ENCODE peak calls at places on chromosomes 2 and 18, in seven cellular contexts. G is hepatocyte, P is fibroblast of lung, I is PC-9, Y is transverse colon, J is A549, V is psoas muscle. X is an unnamed sample.

GRCh38 chr18:47418746-47419145 is 167.3 kb upstream of the SKOR2 start:
- DNase-seq in I (no peak), V (no peak), G (peak), Y (no peak), P (peak), J (no peak), X (peak)

GRCh38 chr18:34121157-34121807 is 103.4 kb downstream of the NOL4 start:
- DNase-seq in Y (no peak), G (peak), P (peak), V (no peak), J (no peak), I (peak), X (no peak)

GRCh38 chr2:174683392-174683759 is 80.9 kb downstream of the CHRNA1 start:
- DNase-seq in Y (no peak), P (peak), J (peak), I (no peak), V (no peak), G (peak), X (no peak)

GRCh38 chr18:49016648-49017539 is 66.1 kb upstream of the SMAD7 start:
- DNase-seq in Y (peak), I (peak), P (peak), V (peak), J (peak), G (peak), X (peak)

GRCh38 chr18:48165104-48165866 is 234.8 kb upstream of the SMAD2 start:
- DNase-seq in J (no peak), V (no peak), P (no peak), I (no peak), Y (peak), G (no peak), X (peak)

GRCh38 chr2:181781082-181781786 is 100.9 kb upstream of the NEUROD1 start:
- DNase-seq in V (no peak), I (no peak), Y (peak), P (no peak), J (peak), G (no peak), X (no peak)

GRCh38 chr18:48168861-48169260 is 238.4 kb upstream of the SMAD2 start:
- DNase-seq in V (no peak), P (no peak), Y (no peak), G (no peak), I (no peak), J (no peak), X (peak)

GRCh38 chr18:36505701-36506100 is 208.2 kb downstream of the FHOD3 start:
- DNase-seq in V (no peak), P (no peak), Y (no peak), J (no peak), I (no peak), G (no peak), X (no peak)

GRCh38 chr2:11168488-11168887 is 13.2 kb downstream of the SLC66A3 start:
- DNase-seq in G (no peak), Y (no peak), V (no peak), J (no peak), I (no peak), P (no peak), X (no peak)

GRCh38 chr2:88656690-88657089 is 29.4 kb upstream of the EIF2AK3 start:
- DNase-seq in V (no peak), I (no peak), J (no peak), P (peak), Y (no peak), G (peak), X (peak)

GRCh38 chr2:96123936-96124335 is 7.6 kb upstream of the ADRA2B start:
- DNase-seq in I (no peak), G (no peak), J (no peak), Y (no peak), P (no peak), V (peak), X (no peak)

GRCh38 chr2:44268259-44268649 is 7.0 kb upstream of the SLC3A1 start:
- DNase-seq in J (peak), V (no peak), G (no peak), Y (no peak), P (peak), I (peak), X (no peak)

GRCh38 chr18:49548266-49548665 is 13.6 kb upstream of the LIPG start:
- DNase-seq in P (peak), I (peak), Y (no peak), V (no peak), G (peak), J (peak), X (no peak)

GRCh38 chr2:63755980-63756379 is 85.7 kb upstream of the UGP2 start:
- DNase-seq in J (no peak), P (peak), Y (no peak), G (no peak), V (no peak), I (no peak), X (no peak)

GRCh38 chr2:181077128-181077709 is 96.8 kb downstream of the UBE2E3 start:
- DNase-seq in J (peak), Y (no peak), V (no peak), P (peak), I (no peak), G (peak), X (no peak)

GRCh38 chr18:49913221-49913620 is 99.9 kb upstream of the ACAA2 start:
- DNase-seq in J (no peak), Y (no peak), P (no peak), I (no peak), G (no peak), V (no peak), X (no peak)

GRCh38 chr2:84495539-84496146 is 20.7 kb upstream of the DNAH6 start:
- DNase-seq in I (no peak), G (peak), P (peak), Y (no peak), V (no peak), J (peak), X (no peak)

GRCh38 chr2:224562831-224563230 is 22.3 kb downstream of the CUL3 start:
- DNase-seq in P (no peak), I (no peak), G (no peak), V (no peak), J (no peak), Y (no peak), X (no peak)

GRCh38 chr18:36813753-36814130 is 15.1 kb downstream of the TPGS2 start:
- DNase-seq in V (no peak), G (no peak), Y (no peak), P (no peak), I (no peak), J (no peak), X (no peak)

GRCh38 chr2:37797081-37797480 is 125.6 kb upstream of the CDC42EP3 start:
- DNase-seq in V (no peak), J (no peak), Y (no peak), P (peak), G (no peak), I (no peak), X (no peak)

GRCh38 chr18:25278415-25278814 is 73.6 kb downstream of the ZNF521 start:
- DNase-seq in G (no peak), Y (no peak), V (no peak), I (no peak), J (no peak), P (peak), X (no peak)

GRCh38 chr2:63023444-63023843 is 27.2 kb upstream of the OTX1 start:
- DNase-seq in J (peak), P (peak), V (no peak), Y (no peak), I (no peak), G (peak), X (no peak)

GRCh38 chr2:45127891-45128290 is 118.6 kb upstream of the SIX2 start:
- DNase-seq in I (no peak), P (no peak), Y (no peak), V (no peak), G (no peak), J (no peak), X (no peak)

GRCh38 chr2:122749347-122749850 is 993.9 kb downstream of the TSN start:
- DNase-seq in Y (no peak), I (no peak), P (no peak), J (no peak), G (no peak), V (no peak), X (no peak)

GRCh38 chr2:33785201-33786106 is 186.4 kb upstream of the FAM98A start:
- DNase-seq in I (no peak), P (peak), V (no peak), G (no peak), Y (no peak), J (no peak), X (no peak)

GRCh38 chr2:196252408-196253114 is 81.2 kb upstream of the STK17B start:
- DNase-seq in V (no peak), I (no peak), Y (no peak), G (no peak), J (no peak), P (peak), X (no peak)

GRCh38 chr2:154914606-154915005 is 216.1 kb downstream of the KCNJ3 start:
- DNase-seq in I (no peak), Y (no peak), V (no peak), P (no peak), J (no peak), G (peak), X (no peak)

GRCh38 chr2:575030-575727 is 102.0 kb downstream of the TMEM18 start:
- DNase-seq in J (no peak), P (no peak), G (no peak), I (no peak), V (no peak), Y (no peak), X (no peak)

GRCh38 chr2:219269362-219270054 is 9.7 kb upstream of the DNAJB2 start:
- DNase-seq in G (peak), J (no peak), V (no peak), P (no peak), Y (peak), I (no peak), X (peak)

GRCh38 chr2:70747284-70747683 is 20.7 kb downstream of the ADD2 start:
- DNase-seq in J (no peak), P (no peak), G (no peak), Y (no peak), I (no peak), V (no peak), X (no peak)

GRCh38 chr2:151851761-151852160 is 23.5 kb upstream of the ARL5A start:
- DNase-seq in J (no peak), V (no peak), G (no peak), Y (no peak), I (peak), P (peak), X (no peak)

GRCh38 chr2:230643576-230644291 is 68.9 kb upstream of the CAB39 start:
- DNase-seq in I (no peak), V (no peak), G (no peak), Y (no peak), J (no peak), P (no peak), X (peak)

GRCh38 chr2:144357623-144358400 is 162.1 kb downstream of the ZEB2 start:
- DNase-seq in I (peak), P (peak), Y (no peak), V (no peak), G (peak), J (peak), X (no peak)

GRCh38 chr2:233563663-233564430 is 2.7 kb downstream of the USP40 start:
- DNase-seq in P (peak), Y (no peak), I (no peak), V (no peak), J (no peak), G (no peak), X (peak)

GRCh38 chr18:48052845-48053244 is 122.4 kb upstream of the SMAD2 start:
- DNase-seq in I (no peak), G (no peak), J (no peak), Y (no peak), P (no peak), V (no peak), X (no peak)

GRCh38 chr2:235009081-235009480 is 57.3 kb downstream of the SH3BP4 start:
- DNase-seq in G (no peak), J (no peak), Y (no peak), V (peak), P (no peak), I (no peak), X (no peak)

GRCh38 chr18:25190468-25190867 is 161.5 kb downstream of the ZNF521 start:
- DNase-seq in I (no peak), Y (no peak), V (no peak), J (no peak), P (no peak), G (no peak), X (no peak)

GRCh38 chr2:170822885-170823799 is 6.5 kb downstream of the GAD1 start:
- DNase-seq in P (no peak), J (no peak), Y (no peak), G (no peak), V (no peak), I (no peak), X (no peak)

GRCh38 chr2:170821631-170822291 is 5.1 kb downstream of the GAD1 start:
- DNase-seq in V (no peak), J (no peak), Y (no peak), G (no peak), I (no peak), P (no peak), X (no peak)

GRCh38 chr2:170824526-170825015 is 7.9 kb downstream of the GAD1 start:
- DNase-seq in J (no peak), P (no peak), I (no peak), V (no peak), G (no peak), Y (no peak), X (peak)

GRCh38 chr2:170822292-170822884 is 5.7 kb downstream of the GAD1 start:
- DNase-seq in Y (no peak), V (no peak), J (peak), P (no peak), I (no peak), G (no peak), X (no peak)

DNA sequence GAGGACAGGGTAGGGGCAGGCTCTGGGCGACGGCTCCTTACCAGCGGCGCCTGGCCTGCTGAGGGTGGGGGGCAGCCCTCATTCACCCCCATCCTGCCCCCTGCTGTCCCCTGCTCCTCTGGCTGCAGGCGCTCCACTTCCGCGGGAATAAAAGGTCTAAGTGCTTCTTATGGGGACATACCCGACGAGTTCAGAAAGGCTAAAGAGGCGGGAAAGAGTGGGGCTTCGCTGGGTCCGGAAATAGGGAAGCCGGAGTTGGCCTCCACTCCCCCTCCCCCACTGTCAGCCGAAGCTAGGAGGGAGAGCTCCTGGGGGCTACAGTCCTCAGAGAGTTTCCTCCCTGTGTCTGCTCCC is 7.1 kb downstream of the GAD1 start:
- DNase-seq in I (no peak), J (no peak), G (no peak), V (no peak), P (no peak), Y (no peak), X (no peak)
- H3K4me3 ChIP-seq in I (no peak), J (no peak), G (no peak), V (peak), P (no peak), Y (no peak), X (no peak)

DNA sequence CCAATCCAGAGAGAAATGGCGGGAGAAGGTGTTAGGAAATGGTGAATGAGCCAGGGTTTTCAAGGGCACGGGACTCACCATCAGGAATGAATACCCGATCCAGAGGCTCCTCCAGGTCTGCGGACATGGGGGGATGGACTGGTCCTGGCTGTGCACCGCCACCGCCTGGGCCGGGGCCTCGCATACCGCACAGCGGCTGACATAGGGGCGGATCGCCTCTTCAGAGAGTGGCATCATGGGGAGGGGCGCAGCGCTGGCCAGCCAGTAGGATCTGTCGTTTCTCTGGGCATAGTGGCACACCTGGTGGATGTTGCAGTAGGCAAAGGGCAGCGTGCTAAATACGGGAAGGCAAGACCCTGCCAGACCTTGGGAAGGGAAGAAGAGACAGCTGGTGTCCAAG is 156.1 kb downstream of the COL4A4 start:
- DNase-seq in P (no peak), G (no peak), Y (no peak), J (no peak), V (no peak), I (no peak), X (no peak)
- H3K27ac ChIP-seq in P (no peak), G (no peak), Y (no peak), J (no peak), V (no peak), I (no peak), X (no peak)

GRCh38 chr2:184556639-184557038 is 41.7 kb upstream of the ZNF804A start:
- DNase-seq in G (no peak), V (no peak), I (no peak), Y (no peak), P (no peak), J (no peak), X (no peak)

GRCh38 chr2:184554736-184555135 is 43.6 kb upstream of the ZNF804A start:
- DNase-seq in I (no peak), V (no peak), J (no peak), P (peak), Y (no peak), G (no peak), X (no peak)

GRCh38 chr2:184558713-184559464 is 39.4 kb upstream of the ZNF804A start:
- DNase-seq in P (peak), V (no peak), Y (no peak), I (no peak), J (no peak), G (no peak), X (no peak)

GRCh38 chr2:184551631-184552030 is 46.7 kb upstream of the ZNF804A start:
- DNase-seq in G (no peak), P (no peak), I (no peak), V (no peak), Y (no peak), J (no peak), X (no peak)

DNA sequence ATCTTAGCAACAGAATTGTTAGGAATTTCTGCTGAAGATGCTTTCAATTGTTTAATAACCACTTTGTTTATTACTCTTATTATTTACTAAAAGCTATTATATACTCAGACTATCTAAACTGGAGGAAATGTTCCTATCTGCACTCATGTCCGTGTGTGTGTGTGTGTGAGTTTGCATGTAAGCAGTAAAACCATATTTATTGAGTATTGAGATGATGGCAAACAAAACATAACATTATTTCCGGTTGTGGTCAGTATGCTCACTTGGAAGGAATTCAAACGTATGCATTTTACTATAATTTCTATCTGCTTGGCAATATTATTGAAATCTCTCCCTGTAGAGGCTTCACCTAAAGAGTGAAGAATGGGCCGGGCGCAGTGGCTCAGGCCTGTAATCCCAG is 43.0 kb upstream of the ZNF804A start:
- DNase-seq in P (no peak), I (no peak), G (no peak), J (no peak), Y (no peak), V (no peak), X (no peak)
- TF ChIP-seq CTCF in P (no peak), I (no peak), G (no peak), J (no peak), Y (no peak), V (no peak), X (no peak)

DNA sequence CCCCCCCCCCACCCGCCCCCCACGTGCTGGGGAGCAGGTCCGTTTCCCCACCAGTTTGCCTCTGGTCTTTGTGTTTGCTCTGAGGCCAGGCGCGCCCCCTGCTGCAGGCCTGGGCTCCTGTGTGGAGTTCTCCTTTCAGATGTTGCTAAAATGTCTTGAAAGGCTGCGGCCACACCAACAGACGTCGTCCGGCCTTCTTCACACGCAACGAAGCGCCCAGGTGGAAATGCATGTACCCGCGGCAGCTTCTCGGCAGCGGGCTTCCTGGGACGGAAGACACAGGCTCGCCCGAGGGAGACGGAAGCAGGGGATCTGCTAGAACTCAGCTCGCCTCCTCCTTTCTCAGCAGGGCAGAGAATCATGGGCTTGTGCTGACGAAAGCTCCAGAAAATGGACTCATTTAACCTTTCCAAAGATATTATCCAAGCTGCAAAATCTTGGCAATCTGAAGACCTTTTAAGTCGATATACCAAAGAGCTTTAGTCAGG is 125.3 kb upstream of the ZNF516 start:
- DNase-seq in G (peak), J (no peak), V (peak), P (peak), Y (peak), I (peak), X (peak)
- H3K4me3 ChIP-seq in G (peak), J (no peak), V (peak), P (peak), Y (peak), I (no peak), X (peak)